ENCODE peak calls at places on chromosomes 7 and 10, in nine cellular contexts. One of them, this sample, is unnamed.

GRCh38 chr10:44327461-44327860 is 57.4 kb downstream of the CXCL12 start:
- DNase-seq in A549: no peak
- DNase-seq in fibroblast of lung: no peak
- DNase-seq in tibial artery: no peak
- DNase-seq in CD4-positive, alpha-beta T cell: no peak
- DNase-seq in effector memory CD4-positive, alpha-beta T cell: no peak
- DNase-seq in endodermal cell: no peak
- DNase-seq in small intestine: no peak
- DNase-seq in sigmoid colon: no peak
- DNase-seq in this sample: no peak

GRCh38 chr7:76383089-76383944 is 24.5 kb upstream of the YWHAG start:
- DNase-seq in A549: peak; percentile 57
- DNase-seq in fibroblast of lung: peak; percentile 26
- DNase-seq in tibial artery: no peak
- DNase-seq in CD4-positive, alpha-beta T cell: no peak
- DNase-seq in effector memory CD4-positive, alpha-beta T cell: no peak
- DNase-seq in endodermal cell: peak; percentile 86
- DNase-seq in small intestine: no peak
- DNase-seq in sigmoid colon: no peak
- DNase-seq in this sample: no peak

GRCh38 chr7:107276220-107276827 is 107.5 kb downstream of the HBP1 start:
- DNase-seq in A549: no peak
- DNase-seq in fibroblast of lung: no peak
- DNase-seq in tibial artery: no peak
- DNase-seq in CD4-positive, alpha-beta T cell: no peak
- DNase-seq in effector memory CD4-positive, alpha-beta T cell: no peak
- DNase-seq in endodermal cell: no peak
- DNase-seq in small intestine: no peak
- DNase-seq in sigmoid colon: no peak
- DNase-seq in this sample: no peak

GRCh38 chr7:76286842-76287403 is 15.6 kb upstream of the HSPB1 start:
- DNase-seq in A549: no peak
- DNase-seq in fibroblast of lung: no peak
- DNase-seq in tibial artery: no peak
- DNase-seq in CD4-positive, alpha-beta T cell: no peak
- DNase-seq in effector memory CD4-positive, alpha-beta T cell: no peak
- DNase-seq in endodermal cell: no peak
- DNase-seq in small intestine: no peak
- DNase-seq in sigmoid colon: peak; percentile 55
- DNase-seq in this sample: no peak

GRCh38 chr10:69654376-69654775 is 24.3 kb downstream of the FAM241B start:
- DNase-seq in A549: no peak
- DNase-seq in fibroblast of lung: no peak
- DNase-seq in tibial artery: no peak
- DNase-seq in CD4-positive, alpha-beta T cell: no peak
- DNase-seq in effector memory CD4-positive, alpha-beta T cell: no peak
- DNase-seq in endodermal cell: no peak
- DNase-seq in small intestine: no peak
- DNase-seq in sigmoid colon: no peak
- DNase-seq in this sample: no peak

GRCh38 chr7:43220250-43220649 is 107.8 kb downstream of the HECW1 start:
- DNase-seq in A549: no peak
- DNase-seq in fibroblast of lung: peak; percentile 92
- DNase-seq in tibial artery: no peak
- DNase-seq in CD4-positive, alpha-beta T cell: no peak
- DNase-seq in effector memory CD4-positive, alpha-beta T cell: no peak
- DNase-seq in endodermal cell: no peak
- DNase-seq in small intestine: no peak
- DNase-seq in sigmoid colon: no peak
- DNase-seq in this sample: no peak

GRCh38 chr7:158500651-158501052 is 87.0 kb downstream of the PTPRN2 start:
- DNase-seq in A549: no peak
- DNase-seq in fibroblast of lung: no peak
- DNase-seq in tibial artery: no peak
- DNase-seq in CD4-positive, alpha-beta T cell: no peak
- DNase-seq in effector memory CD4-positive, alpha-beta T cell: no peak
- DNase-seq in endodermal cell: peak; percentile 69
- DNase-seq in small intestine: no peak
- DNase-seq in sigmoid colon: no peak
- DNase-seq in this sample: no peak

GRCh38 chr10:111076191-111076681 is 593 bp upstream of the ADRA2A start:
- DNase-seq in A549: peak; percentile 71
- DNase-seq in fibroblast of lung: peak; percentile 39
- DNase-seq in tibial artery: no peak
- DNase-seq in CD4-positive, alpha-beta T cell: peak; percentile 28
- DNase-seq in effector memory CD4-positive, alpha-beta T cell: no peak
- DNase-seq in endodermal cell: peak; percentile 96
- DNase-seq in small intestine: peak; percentile 67
- DNase-seq in sigmoid colon: peak; percentile 80
- DNase-seq in this sample: no peak

GRCh38 chr10:91090761-91091529 is 129.5 kb upstream of the PCGF5 start:
- DNase-seq in A549: no peak
- DNase-seq in fibroblast of lung: peak; percentile 32
- DNase-seq in tibial artery: no peak
- DNase-seq in CD4-positive, alpha-beta T cell: no peak
- DNase-seq in effector memory CD4-positive, alpha-beta T cell: no peak
- DNase-seq in endodermal cell: no peak
- DNase-seq in small intestine: no peak
- DNase-seq in sigmoid colon: no peak
- DNase-seq in this sample: no peak

DNA sequence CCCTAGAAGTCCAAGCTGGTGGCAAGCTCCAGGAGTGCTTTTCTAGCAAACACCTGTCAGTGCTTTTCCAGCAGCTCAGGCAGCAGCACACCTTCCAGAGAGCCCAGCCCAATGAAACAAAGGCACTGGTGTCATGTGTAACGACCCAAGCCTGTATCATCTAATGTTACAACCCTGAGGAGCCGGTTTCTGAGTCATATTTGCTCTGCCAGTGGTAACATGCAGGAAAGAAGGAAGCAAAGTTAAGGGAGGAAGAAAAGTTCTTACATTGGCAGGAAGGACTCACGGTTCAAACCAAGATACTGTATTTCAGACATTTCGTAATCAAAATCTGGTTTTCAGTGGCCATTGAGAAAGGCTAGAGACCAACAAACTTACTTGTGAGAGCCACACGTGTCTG is at the start of gene ANKRD22:
- DNase-seq in A549: peak; percentile 25
- DNase-seq in fibroblast of lung: peak; percentile 57
- DNase-seq in tibial artery: no peak
- DNase-seq in CD4-positive, alpha-beta T cell: no peak
- DNase-seq in effector memory CD4-positive, alpha-beta T cell: no peak
- DNase-seq in endodermal cell: peak; percentile 67
- DNase-seq in small intestine: peak; percentile 96
- DNase-seq in sigmoid colon: no peak
- DNase-seq in this sample: peak; percentile 98
- H3K27ac ChIP-seq in A549: peak within 1 kb of the TSS; percentile 41
- H3K27ac ChIP-seq in fibroblast of lung: no peak within 1 kb of the TSS
- H3K27ac ChIP-seq in tibial artery: no peak within 1 kb of the TSS
- H3K27ac ChIP-seq in CD4-positive, alpha-beta T cell: no peak within 1 kb of the TSS
- H3K27ac ChIP-seq in effector memory CD4-positive, alpha-beta T cell: no peak within 1 kb of the TSS
- H3K27ac ChIP-seq in endodermal cell: no peak within 1 kb of the TSS
- H3K27ac ChIP-seq in small intestine: peak within 1 kb of the TSS; percentile 57
- H3K27ac ChIP-seq in sigmoid colon: no peak within 1 kb of the TSS
- H3K27ac ChIP-seq in this sample: peak within 1 kb of the TSS; percentile 80

GRCh38 chr10:48613015-48613414 is 8.1 kb upstream of the ARHGAP22 start:
- DNase-seq in A549: no peak
- DNase-seq in fibroblast of lung: no peak
- DNase-seq in tibial artery: no peak
- DNase-seq in CD4-positive, alpha-beta T cell: no peak
- DNase-seq in effector memory CD4-positive, alpha-beta T cell: no peak
- DNase-seq in endodermal cell: no peak
- DNase-seq in small intestine: no peak
- DNase-seq in sigmoid colon: no peak
- DNase-seq in this sample: no peak
- H3K27ac ChIP-seq in A549: no peak overlapping the region
- H3K27ac ChIP-seq in fibroblast of lung: no peak overlapping the region
- H3K27ac ChIP-seq in tibial artery: no peak overlapping the region
- H3K27ac ChIP-seq in CD4-positive, alpha-beta T cell: no peak overlapping the region
- H3K27ac ChIP-seq in effector memory CD4-positive, alpha-beta T cell: no peak overlapping the region
- H3K27ac ChIP-seq in endodermal cell: no peak overlapping the region
- H3K27ac ChIP-seq in small intestine: no peak overlapping the region
- H3K27ac ChIP-seq in sigmoid colon: no peak overlapping the region
- H3K27ac ChIP-seq in this sample: no peak overlapping the region

GRCh38 chr7:139661043-139661440 is 116.8 kb downstream of the HIPK2 start:
- DNase-seq in A549: no peak
- DNase-seq in fibroblast of lung: no peak
- DNase-seq in tibial artery: no peak
- DNase-seq in CD4-positive, alpha-beta T cell: no peak
- DNase-seq in effector memory CD4-positive, alpha-beta T cell: no peak
- DNase-seq in endodermal cell: no peak
- DNase-seq in small intestine: no peak
- DNase-seq in sigmoid colon: no peak
- DNase-seq in this sample: no peak
- H3K27ac ChIP-seq in A549: no peak overlapping the region
- H3K27ac ChIP-seq in fibroblast of lung: no peak overlapping the region
- H3K27ac ChIP-seq in tibial artery: no peak overlapping the region
- H3K27ac ChIP-seq in CD4-positive, alpha-beta T cell: no peak overlapping the region
- H3K27ac ChIP-seq in effector memory CD4-positive, alpha-beta T cell: no peak overlapping the region
- H3K27ac ChIP-seq in endodermal cell: no peak overlapping the region
- H3K27ac ChIP-seq in small intestine: no peak overlapping the region
- H3K27ac ChIP-seq in sigmoid colon: no peak overlapping the region
- H3K27ac ChIP-seq in this sample: peak overlapping the region; percentile 87

DNA sequence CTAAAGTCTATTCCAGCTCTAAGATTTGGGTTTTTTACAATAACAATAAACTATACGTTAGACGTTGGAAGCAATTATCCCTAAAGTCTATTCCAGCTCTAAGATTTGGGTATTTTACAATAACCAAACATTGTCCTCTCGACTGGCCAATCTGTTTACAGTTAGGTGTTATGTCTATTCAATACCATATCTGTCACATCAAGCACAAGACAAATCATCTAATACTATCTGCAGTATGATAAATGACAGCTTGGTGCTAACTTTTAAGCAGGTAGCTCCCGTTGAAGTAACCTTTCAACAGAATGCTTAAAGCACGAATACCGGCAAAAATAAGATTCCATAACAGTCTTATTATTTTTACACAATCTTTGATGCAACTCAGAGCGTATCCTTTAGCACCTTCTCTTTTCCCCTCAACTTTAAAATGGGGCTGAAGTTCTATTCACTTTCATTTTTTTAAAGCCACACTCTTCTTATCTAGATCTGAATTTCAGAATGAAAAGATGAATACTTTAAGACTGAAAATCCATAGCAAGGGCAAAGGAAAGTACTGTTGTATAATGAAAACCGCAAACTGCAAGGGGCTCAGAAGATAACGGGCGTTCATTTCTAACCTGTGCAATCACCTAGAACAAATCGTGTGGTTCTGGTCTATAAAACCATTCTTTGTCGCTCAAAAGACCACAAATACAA is 925 bp downstream of the H2AZ2 start:
- DNase-seq in A549: no peak
- DNase-seq in fibroblast of lung: no peak
- DNase-seq in tibial artery: no peak
- DNase-seq in CD4-positive, alpha-beta T cell: no peak
- DNase-seq in effector memory CD4-positive, alpha-beta T cell: no peak
- DNase-seq in endodermal cell: no peak
- DNase-seq in small intestine: no peak
- DNase-seq in sigmoid colon: no peak
- DNase-seq in this sample: no peak
- H3K27ac ChIP-seq in A549: peak overlapping the region; percentile 97
- H3K27ac ChIP-seq in fibroblast of lung: peak overlapping the region; percentile 82
- H3K27ac ChIP-seq in tibial artery: peak overlapping the region; percentile 89
- H3K27ac ChIP-seq in CD4-positive, alpha-beta T cell: peak overlapping the region; percentile 99
- H3K27ac ChIP-seq in effector memory CD4-positive, alpha-beta T cell: peak overlapping the region; percentile 96
- H3K27ac ChIP-seq in endodermal cell: peak overlapping the region; percentile 98
- H3K27ac ChIP-seq in small intestine: peak overlapping the region; percentile 99
- H3K27ac ChIP-seq in sigmoid colon: peak overlapping the region; percentile 92
- H3K27ac ChIP-seq in this sample: peak overlapping the region; percentile 79

DNA sequence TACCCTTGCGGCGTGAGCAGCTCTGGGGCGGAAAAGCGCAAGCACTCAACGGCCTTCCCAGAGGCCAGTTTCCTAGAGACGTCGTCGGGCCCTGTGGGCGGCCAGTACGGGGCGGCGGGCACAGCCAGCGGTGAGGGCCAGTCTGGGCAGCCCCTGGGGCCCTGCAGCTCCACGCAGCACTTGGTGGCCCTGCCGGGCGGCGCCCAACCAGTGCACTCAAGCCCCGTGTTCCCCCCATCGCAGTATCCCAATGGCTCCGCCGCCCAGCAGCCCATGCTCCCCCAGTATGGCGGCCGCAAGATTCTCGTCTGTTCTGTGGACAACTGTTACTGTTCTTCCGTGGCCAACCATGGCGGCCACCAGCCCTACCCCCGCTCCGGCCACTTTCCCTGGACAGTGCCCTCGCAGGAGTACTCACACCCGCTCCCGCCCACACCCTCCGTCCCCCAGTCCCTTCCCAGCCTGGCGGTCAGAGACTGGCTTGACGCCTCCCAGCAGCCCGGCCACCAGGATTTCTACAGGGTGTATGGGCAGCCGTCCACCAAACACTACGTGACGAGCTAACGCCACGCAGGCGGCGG is 12.6 kb downstream of the TRIM8 start:
- DNase-seq in A549: no peak
- DNase-seq in fibroblast of lung: no peak
- DNase-seq in tibial artery: no peak
- DNase-seq in CD4-positive, alpha-beta T cell: no peak
- DNase-seq in effector memory CD4-positive, alpha-beta T cell: no peak
- DNase-seq in endodermal cell: no peak
- DNase-seq in small intestine: no peak
- DNase-seq in sigmoid colon: peak; percentile 70
- DNase-seq in this sample: no peak
- H3K27ac ChIP-seq in A549: no peak overlapping the region
- H3K27ac ChIP-seq in fibroblast of lung: no peak overlapping the region
- H3K27ac ChIP-seq in tibial artery: no peak overlapping the region
- H3K27ac ChIP-seq in CD4-positive, alpha-beta T cell: no peak overlapping the region
- H3K27ac ChIP-seq in effector memory CD4-positive, alpha-beta T cell: no peak overlapping the region
- H3K27ac ChIP-seq in endodermal cell: no peak overlapping the region
- H3K27ac ChIP-seq in small intestine: peak overlapping the region; percentile 88
- H3K27ac ChIP-seq in sigmoid colon: peak overlapping the region; percentile 51
- H3K27ac ChIP-seq in this sample: peak overlapping the region; percentile 80

GRCh38 chr10:1578392-1579140 is 158.8 kb downstream of the ADARB2 start:
- DNase-seq in A549: no peak
- DNase-seq in fibroblast of lung: no peak
- DNase-seq in tibial artery: no peak
- DNase-seq in CD4-positive, alpha-beta T cell: no peak
- DNase-seq in effector memory CD4-positive, alpha-beta T cell: no peak
- DNase-seq in endodermal cell: no peak
- DNase-seq in small intestine: no peak
- DNase-seq in sigmoid colon: peak; percentile 46
- DNase-seq in this sample: no peak
- H3K27ac ChIP-seq in A549: no peak overlapping the region
- H3K27ac ChIP-seq in fibroblast of lung: no peak overlapping the region
- H3K27ac ChIP-seq in tibial artery: no peak overlapping the region
- H3K27ac ChIP-seq in CD4-positive, alpha-beta T cell: no peak overlapping the region
- H3K27ac ChIP-seq in effector memory CD4-positive, alpha-beta T cell: no peak overlapping the region
- H3K27ac ChIP-seq in endodermal cell: no peak overlapping the region
- H3K27ac ChIP-seq in small intestine: no peak overlapping the region
- H3K27ac ChIP-seq in sigmoid colon: no peak overlapping the region
- H3K27ac ChIP-seq in this sample: no peak overlapping the region